ENCODE peak calls at places on chromosomes 4 and X, in five cellular contexts. F, E, C, L and N are unnamed samples.
A peak's percentile ranks its signal among the peaks of the same experiment; 100 is the strongest.

GRCh38 chr4:4271912-4272311 is 18.0 kb downstream of the LYAR start:
- DNase-seq in F (no peak), E (no peak), C (peak; percentile 13), L (no peak), N (no peak)

GRCh38 chrX:153884136-153885076 is 1.6 kb downstream of the L1CAM start:
- DNase-seq in F (no peak), E (peak; percentile 0), C (no peak), L (no peak), N (no peak)

GRCh38 chr4:53576218-53576617 is 15.1 kb downstream of the LNX1 start:
- DNase-seq in F (no peak), E (no peak), C (no peak), L (no peak), N (no peak)

GRCh38 chr4:11424000-11424399 is 4.7 kb downstream of the HS3ST1 start:
- DNase-seq in F (peak; percentile 45), E (no peak), C (no peak), L (no peak), N (peak; percentile 58)

GRCh38 chr4:40594261-40595178 is 35.1 kb downstream of the RBM47 start:
- DNase-seq in F (no peak), E (no peak), C (peak; percentile 85), L (no peak), N (no peak)

GRCh38 chr4:592825-593520 is 16.9 kb upstream of the TMEM271 start:
- DNase-seq in F (no peak), E (no peak), C (no peak), L (no peak), N (no peak)

GRCh38 chr4:60682901-60683300 is 517.2 kb upstream of the ADGRL3 start:
- DNase-seq in F (no peak), E (no peak), C (peak; percentile 29), L (no peak), N (no peak)

GRCh38 chr4:7513731-7514130 is 79.0 kb upstream of the PSAPL1 start:
- DNase-seq in F (no peak), E (no peak), C (peak; percentile 38), L (no peak), N (no peak)

GRCh38 chr4:145881991-145882390 is 56.6 kb downstream of the ZNF827 start:
- DNase-seq in F (no peak), E (no peak), C (no peak), L (peak; percentile 18), N (no peak)

GRCh38 chr4:6475492-6476020 is 3.1 kb upstream of the PPP2R2C start:
- DNase-seq in F (no peak), E (no peak), C (no peak), L (no peak), N (no peak)